ENCODE peak calls at places on chromosomes 7 and 10, in seven cellular contexts. One of them, this sample, is unnamed. For H3K4me1, the result is how much of the 10 kb centered on the place peaks cover.

GRCh38 chr10:11255796-11256444 is 238.2 kb downstream of the CELF2 start:
- DNase-seq in PC-3: no peak
- DNase-seq in neuronal stem cell: no peak
- DNase-seq in aorta: no peak
- DNase-seq in heart left ventricle: peak
- DNase-seq in IMR-90: no peak
- DNase-seq in OCI-LY7: peak
- DNase-seq in this sample: no peak

GRCh38 chr10:29496341-29497162 is 138.2 kb downstream of the SVIL start:
- DNase-seq in PC-3: peak
- DNase-seq in neuronal stem cell: peak
- DNase-seq in aorta: peak
- DNase-seq in heart left ventricle: peak
- DNase-seq in IMR-90: peak
- DNase-seq in OCI-LY7: peak
- DNase-seq in this sample: peak

GRCh38 chr7:130734525-130735272 is 692 bp upstream of the KLF14 start:
- DNase-seq in PC-3: no peak
- DNase-seq in neuronal stem cell: no peak
- DNase-seq in aorta: no peak
- DNase-seq in heart left ventricle: no peak
- DNase-seq in IMR-90: peak
- DNase-seq in OCI-LY7: no peak
- DNase-seq in this sample: no peak

GRCh38 chr10:93745411-93746065 is 12.2 kb upstream of the LGI1 start:
- DNase-seq in PC-3: peak
- DNase-seq in neuronal stem cell: peak
- DNase-seq in aorta: peak
- DNase-seq in heart left ventricle: no peak
- DNase-seq in IMR-90: no peak
- DNase-seq in OCI-LY7: peak
- DNase-seq in this sample: no peak

GRCh38 chr7:7323352-7323751 is 141.0 kb downstream of the C1GALT1 start:
- DNase-seq in PC-3: peak
- DNase-seq in neuronal stem cell: no peak
- DNase-seq in aorta: no peak
- DNase-seq in heart left ventricle: no peak
- DNase-seq in IMR-90: no peak
- DNase-seq in OCI-LY7: no peak
- DNase-seq in this sample: no peak

GRCh38 chr7:77327932-77328628 is 88.1 kb downstream of the GSAP start:
- DNase-seq in PC-3: peak
- DNase-seq in neuronal stem cell: no peak
- DNase-seq in aorta: no peak
- DNase-seq in heart left ventricle: no peak
- DNase-seq in IMR-90: no peak
- DNase-seq in OCI-LY7: no peak
- DNase-seq in this sample: no peak

GRCh38 chr10:129790710-129791446 is 173.2 kb downstream of the EBF3 start:
- DNase-seq in PC-3: no peak
- DNase-seq in neuronal stem cell: no peak
- DNase-seq in aorta: no peak
- DNase-seq in heart left ventricle: no peak
- DNase-seq in IMR-90: no peak
- DNase-seq in OCI-LY7: no peak
- DNase-seq in this sample: no peak

GRCh38 chr7:153327683-153328082 is 568.1 kb downstream of the ACTR3B start:
- DNase-seq in PC-3: no peak
- DNase-seq in neuronal stem cell: no peak
- DNase-seq in aorta: no peak
- DNase-seq in heart left ventricle: no peak
- DNase-seq in IMR-90: no peak
- DNase-seq in OCI-LY7: no peak
- DNase-seq in this sample: no peak

GRCh38 chr10:107059058-107059457 is 105.4 kb downstream of the SORCS1 start:
- DNase-seq in PC-3: no peak
- DNase-seq in neuronal stem cell: no peak
- DNase-seq in aorta: no peak
- DNase-seq in heart left ventricle: no peak
- DNase-seq in IMR-90: no peak
- DNase-seq in OCI-LY7: no peak
- DNase-seq in this sample: no peak

GRCh38 chr10:93206652-93207051 is 133.0 kb downstream of the CYP26A1 start:
- DNase-seq in PC-3: no peak
- DNase-seq in neuronal stem cell: no peak
- DNase-seq in aorta: no peak
- DNase-seq in heart left ventricle: no peak
- DNase-seq in IMR-90: no peak
- DNase-seq in OCI-LY7: no peak
- DNase-seq in this sample: no peak

GRCh38 chr10:95334793-95335120 is 44.0 kb upstream of the PDLIM1 start:
- DNase-seq in PC-3: no peak
- DNase-seq in neuronal stem cell: no peak
- DNase-seq in aorta: no peak
- DNase-seq in heart left ventricle: no peak
- DNase-seq in IMR-90: no peak
- DNase-seq in OCI-LY7: no peak
- DNase-seq in this sample: no peak

GRCh38 chr10:18044976-18045720 is 93.4 kb downstream of the SLC39A12 start:
- DNase-seq in PC-3: no peak
- DNase-seq in neuronal stem cell: no peak
- DNase-seq in aorta: no peak
- DNase-seq in heart left ventricle: no peak
- DNase-seq in IMR-90: peak
- DNase-seq in OCI-LY7: no peak
- DNase-seq in this sample: no peak

GRCh38 chr10:97319671-97320479 is 804 bp downstream of the FRAT1 start:
- DNase-seq in PC-3: peak
- DNase-seq in neuronal stem cell: peak
- DNase-seq in aorta: peak
- DNase-seq in heart left ventricle: peak
- DNase-seq in IMR-90: no peak
- DNase-seq in OCI-LY7: peak
- DNase-seq in this sample: peak

DNA sequence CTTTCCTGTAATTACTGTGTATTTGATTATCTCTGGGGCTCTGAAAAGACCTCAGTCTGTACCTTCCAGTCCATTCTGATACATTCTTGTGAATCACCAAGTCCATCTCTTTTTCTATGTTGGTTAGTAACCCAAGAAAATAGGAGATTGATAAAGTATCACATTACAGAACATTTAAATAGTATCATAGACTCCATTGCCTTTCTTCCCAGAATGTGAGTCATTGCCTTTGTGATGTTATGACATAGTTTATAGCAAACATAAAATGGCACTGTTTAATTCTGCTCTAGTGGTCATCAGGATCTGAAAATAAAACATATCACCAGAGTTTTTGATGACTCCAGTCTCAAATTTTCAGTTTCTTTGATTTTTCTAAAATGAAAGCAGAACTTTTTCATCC is 78.4 kb downstream of the NRG3 start:
- DNase-seq in PC-3: no peak
- DNase-seq in neuronal stem cell: no peak
- DNase-seq in aorta: no peak
- DNase-seq in heart left ventricle: no peak
- DNase-seq in IMR-90: no peak
- DNase-seq in OCI-LY7: no peak
- DNase-seq in this sample: no peak
- H3K4me1 ChIP-seq in PC-3: under half
- H3K4me1 ChIP-seq in neuronal stem cell: under half
- H3K4me1 ChIP-seq in aorta: under half
- H3K4me1 ChIP-seq in heart left ventricle: under half
- H3K4me1 ChIP-seq in IMR-90: under half
- H3K4me1 ChIP-seq in OCI-LY7: under half
- H3K4me1 ChIP-seq in this sample: under half

DNA sequence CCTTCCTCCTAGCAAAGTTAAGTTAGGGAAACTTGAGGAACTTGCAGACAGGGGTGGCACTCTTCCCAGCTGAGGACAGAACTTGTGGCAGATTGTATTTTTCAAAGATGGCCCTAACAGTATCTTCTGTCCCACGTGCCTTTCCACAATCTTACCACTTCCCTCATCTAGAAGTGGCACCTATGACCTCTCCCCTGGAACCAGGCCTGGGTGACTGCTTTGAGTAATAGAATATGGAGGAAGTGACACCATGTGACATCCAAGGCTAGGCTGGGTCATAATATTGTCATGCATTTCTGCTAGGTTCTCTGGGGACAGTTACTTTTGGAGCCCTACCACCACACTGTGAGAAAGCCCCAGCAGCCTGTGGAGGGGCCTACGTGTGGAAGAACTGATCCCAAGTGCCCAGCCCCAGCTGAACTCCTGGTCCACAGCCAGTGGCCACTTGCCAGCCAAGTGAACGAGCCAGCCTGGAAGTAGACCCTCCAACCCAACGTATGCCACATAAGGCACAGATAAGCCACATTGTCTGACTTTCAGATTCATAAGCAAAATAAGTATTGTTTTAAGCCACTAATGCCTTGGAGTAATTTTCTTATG is 193.7 kb downstream of the PTPN20 start:
- DNase-seq in PC-3: no peak
- DNase-seq in neuronal stem cell: no peak
- DNase-seq in aorta: peak
- DNase-seq in heart left ventricle: no peak
- DNase-seq in IMR-90: peak
- DNase-seq in OCI-LY7: no peak
- DNase-seq in this sample: no peak
- H3K27ac ChIP-seq in PC-3: no peak
- H3K27ac ChIP-seq in neuronal stem cell: no peak
- H3K27ac ChIP-seq in aorta: peak
- H3K27ac ChIP-seq in heart left ventricle: no peak
- H3K27ac ChIP-seq in IMR-90: peak
- H3K27ac ChIP-seq in OCI-LY7: no peak
- H3K27ac ChIP-seq in this sample: no peak

GRCh38 chr10:71750124-71750841 is 23.0 kb downstream of the VSIR start:
- DNase-seq in PC-3: no peak
- DNase-seq in neuronal stem cell: no peak
- DNase-seq in aorta: no peak
- DNase-seq in heart left ventricle: no peak
- DNase-seq in IMR-90: no peak
- DNase-seq in OCI-LY7: no peak
- DNase-seq in this sample: no peak
- H3K4me1 ChIP-seq in PC-3: under half
- H3K4me1 ChIP-seq in neuronal stem cell: under half
- H3K4me1 ChIP-seq in aorta: under half
- H3K4me1 ChIP-seq in heart left ventricle: under half
- H3K4me1 ChIP-seq in IMR-90: under half
- H3K4me1 ChIP-seq in OCI-LY7: half or more
- H3K4me1 ChIP-seq in this sample: half or more

GRCh38 chr10:123683865-123684264 is 17.7 kb downstream of the GPR26 start:
- DNase-seq in PC-3: no peak
- DNase-seq in neuronal stem cell: no peak
- DNase-seq in aorta: no peak
- DNase-seq in heart left ventricle: no peak
- DNase-seq in IMR-90: no peak
- DNase-seq in OCI-LY7: no peak
- DNase-seq in this sample: no peak
- H3K27ac ChIP-seq in PC-3: no peak
- H3K27ac ChIP-seq in neuronal stem cell: no peak
- H3K27ac ChIP-seq in aorta: no peak
- H3K27ac ChIP-seq in heart left ventricle: no peak
- H3K27ac ChIP-seq in IMR-90: no peak
- H3K27ac ChIP-seq in OCI-LY7: no peak
- H3K27ac ChIP-seq in this sample: no peak

This sample was measured in CD4-positive, CD25-positive, alpha-beta regulatory T cell.